ENCODE peak calls at places on chromosome 16, in ten cellular contexts. D, P, G, B, S, R, M, Y, X and O are unnamed samples.

GRCh38 chr16:85329999-85330693 is 217.9 kb upstream of the CIBAR2 start:
- DNase-seq in D (no peak), P (no peak), G (no peak), B (no peak), S (no peak), R (no peak), M (no peak), Y (no peak), X (no peak), O (no peak)

GRCh38 chr16:17245727-17246576 is 224.8 kb downstream of the XYLT1 start:
- DNase-seq in D (no peak), P (no peak), G (no peak), B (no peak), S (no peak), R (no peak), M (no peak), Y (no peak), X (no peak), O (no peak)

GRCh38 chr16:23222929-23223328 is 40.4 kb downstream of the SCNN1G start:
- DNase-seq in D (no peak), P (no peak), G (no peak), B (no peak), S (no peak), R (no peak), M (no peak), Y (no peak), X (no peak), O (no peak)

GRCh38 chr16:56421313-56421712 is 4.0 kb downstream of the AMFR start:
- DNase-seq in D (no peak), P (peak; percentile 62), G (no peak), B (no peak), S (no peak), R (no peak), M (no peak), Y (no peak), X (no peak), O (no peak)

GRCh38 chr16:2782583-2783351 is 4.6 kb downstream of the PRSS33 start:
- DNase-seq in D (no peak), P (no peak), G (no peak), B (no peak), S (no peak), R (no peak), M (no peak), Y (no peak), X (no peak), O (no peak)

GRCh38 chr16:3509470-3509928 is 8.7 kb downstream of the CLUAP1 start:
- DNase-seq in D (no peak), P (peak; percentile 91), G (no peak), B (peak; percentile 43), S (no peak), R (no peak), M (no peak), Y (peak; percentile 91), X (no peak), O (peak; percentile 86)

GRCh38 chr16:50462793-50463507 is 85.2 kb upstream of the NKD1 start:
- DNase-seq in D (no peak), P (no peak), G (no peak), B (no peak), S (no peak), R (no peak), M (no peak), Y (no peak), X (no peak), O (no peak)

GRCh38 chr16:11175850-11176341 is 80.1 kb downstream of the SOCS1 start:
- DNase-seq in D (no peak), P (peak; percentile 88), G (no peak), B (no peak), S (no peak), R (no peak), M (no peak), Y (no peak), X (no peak), O (no peak)

GRCh38 chr16:69313469-69313868 is 2.3 kb downstream of the VPS4A start:
- DNase-seq in D (no peak), P (no peak), G (no peak), B (no peak), S (no peak), R (no peak), M (no peak), Y (no peak), X (no peak), O (no peak)

GRCh38 chr16:69310479-69311114 is 553 bp upstream of the VPS4A start:
- DNase-seq in D (no peak), P (no peak), G (no peak), B (peak; percentile 51), S (no peak), R (no peak), M (no peak), Y (no peak), X (no peak), O (no peak)

GRCh38 chr16:69309316-69309715 is 1.8 kb upstream of the VPS4A start:
- DNase-seq in D (no peak), P (no peak), G (no peak), B (peak; percentile 46), S (no peak), R (no peak), M (no peak), Y (peak; percentile 20), X (no peak), O (no peak)

GRCh38 chr16:69311115-69311532 is at the start of gene VPS4A:
- DNase-seq in D (peak; percentile 98), P (peak; percentile 98), G (peak; percentile 77), B (peak; percentile 98), S (peak; percentile 96), R (peak; percentile 91), M (peak; percentile 95), Y (peak; percentile 95), X (peak; percentile 98), O (peak; percentile 97)

GRCh38 chr16:69311533-69312388 is 611 bp downstream of the VPS4A start:
- DNase-seq in D (peak; percentile 32), P (peak; percentile 68), G (no peak), B (peak; percentile 72), S (peak; percentile 24), R (no peak), M (peak; percentile 46), Y (peak; percentile 45), X (no peak), O (peak; percentile 47)
- TF ChIP-seq CTCF in D (no peak), P (no peak), G (peak; percentile 48), B (no peak), S (peak; percentile 7), R (no peak), M (no peak), Y (peak; percentile 21), X (no peak), O (peak; percentile 12)

GRCh38 chr16:55325458-55326109 is 1.6 kb downstream of the IRX6 start:
- DNase-seq in D (no peak), P (no peak), G (no peak), B (no peak), S (no peak), R (no peak), M (no peak), Y (no peak), X (no peak), O (no peak)
- H3K4me3 ChIP-seq in D (no peak overlapping the region), P (no peak overlapping the region), G (no peak overlapping the region), B (no peak overlapping the region), S (no peak overlapping the region), R (no peak overlapping the region), M (peak overlapping the region; percentile 59), Y (no peak overlapping the region), X (no peak overlapping the region), O (no peak overlapping the region)

GRCh38 chr16:88681709-88682451 is 4.4 kb downstream of the SNAI3 start:
- DNase-seq in D (peak; percentile 16), P (peak; percentile 97), G (no peak), B (peak; percentile 73), S (no peak), R (no peak), M (peak; percentile 59), Y (no peak), X (no peak), O (no peak)

GRCh38 chr16:88678224-88678979 is 7.9 kb downstream of the SNAI3 start:
- DNase-seq in D (no peak), P (no peak), G (no peak), B (peak; percentile 53), S (no peak), R (no peak), M (no peak), Y (no peak), X (no peak), O (no peak)

GRCh38 chr16:88677721-88678120 is 8.6 kb downstream of the SNAI3 start:
- DNase-seq in D (no peak), P (no peak), G (no peak), B (no peak), S (no peak), R (no peak), M (no peak), Y (no peak), X (no peak), O (no peak)

GRCh38 chr16:88680554-88681083 is 5.7 kb downstream of the SNAI3 start:
- DNase-seq in D (no peak), P (no peak), G (no peak), B (no peak), S (no peak), R (no peak), M (no peak), Y (no peak), X (no peak), O (no peak)

DNA sequence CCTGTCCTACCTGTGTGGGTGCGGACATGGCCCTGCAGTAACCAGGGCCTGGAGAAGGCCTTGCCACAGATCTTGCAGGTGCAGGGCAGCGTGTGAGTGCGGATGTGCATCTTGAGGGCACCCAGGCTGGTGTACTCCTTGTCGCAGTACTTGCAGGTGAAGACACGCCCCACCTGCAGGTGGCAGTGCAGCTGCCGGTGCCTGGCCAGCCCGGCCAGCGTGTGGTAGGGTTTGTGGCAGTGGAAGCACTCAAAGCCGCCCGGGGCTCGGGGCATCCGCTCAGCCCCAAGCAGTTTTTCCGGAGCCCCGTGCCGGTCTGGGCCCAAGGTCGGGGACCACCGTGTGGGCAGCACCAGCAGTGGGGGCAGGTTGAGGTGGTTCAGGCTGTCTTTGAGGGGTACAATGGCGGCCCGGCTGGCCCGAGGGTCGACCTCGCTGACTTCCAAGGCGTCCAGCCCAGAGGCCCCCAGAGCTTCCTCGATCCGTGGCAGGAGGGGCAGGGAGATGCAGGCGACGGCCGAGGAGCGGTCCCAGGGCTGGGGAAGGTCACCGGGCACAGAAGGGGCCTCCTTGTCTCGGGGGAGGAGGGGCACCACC is 5.1 kb downstream of the SNAI3 start:
- DNase-seq in D (no peak), P (peak; percentile 91), G (no peak), B (peak; percentile 73), S (no peak), R (no peak), M (no peak), Y (peak; percentile 14), X (no peak), O (peak; percentile 66)
- TF ChIP-seq CTCF in D (peak; percentile 19), P (peak; percentile 75), G (peak; percentile 74), B (peak; percentile 61), S (peak; percentile 20), R (no peak), M (no peak), Y (peak; percentile 60), X (no peak), O (peak; percentile 65)

DNA sequence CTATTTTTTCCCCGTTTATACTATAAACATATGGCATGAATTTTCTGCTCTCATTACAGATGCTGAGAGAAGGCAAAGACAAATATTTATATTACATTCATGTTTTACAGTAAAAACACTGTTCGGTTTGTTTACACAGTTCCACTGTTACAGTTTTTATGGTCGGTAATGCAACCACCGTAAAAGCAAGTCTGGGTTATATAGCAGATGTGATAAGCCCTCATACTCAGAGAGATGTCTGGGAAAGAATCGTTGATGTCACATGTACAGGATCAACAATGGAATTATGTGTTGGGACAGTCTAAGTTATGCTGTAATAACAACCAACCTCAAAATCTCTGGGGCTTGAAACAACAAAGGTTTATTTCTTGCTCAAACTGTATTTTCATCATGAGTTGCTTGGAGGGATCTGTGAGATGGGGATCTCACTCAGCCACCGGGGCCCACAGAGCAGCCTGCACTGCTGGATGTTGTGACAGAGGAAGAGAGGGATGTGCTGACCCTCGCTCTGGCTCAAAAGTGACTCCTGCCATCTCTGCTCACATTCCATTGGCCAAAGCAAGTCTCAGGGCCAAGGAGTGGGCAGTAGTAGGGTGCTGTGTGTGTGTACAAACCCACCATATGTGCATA is 85.2 kb downstream of the WWOX start:
- DNase-seq in D (no peak), P (no peak), G (no peak), B (no peak), S (peak; percentile 25), R (no peak), M (no peak), Y (no peak), X (no peak), O (no peak)
- H3K4me3 ChIP-seq in D (no peak overlapping the region), P (no peak overlapping the region), G (no peak overlapping the region), B (no peak overlapping the region), S (no peak overlapping the region), R (no peak overlapping the region), M (no peak overlapping the region), Y (no peak overlapping the region), X (no peak overlapping the region), O (no peak overlapping the region)